ENCODE peak calls at places on chromosome 2, in five cellular contexts. One of them, this sample, is unnamed.

GRCh38 chr2:145682536-145683157 is 1162.7 kb upstream of the ZEB2 start:
- DNase-seq in cardiac fibroblast: peak
- DNase-seq in putamen: no peak
- DNase-seq in nephron progenitor cell: no peak
- DNase-seq in GM13977: no peak
- DNase-seq in this sample: no peak

GRCh38 chr2:37000273-37000780 is 34.0 kb upstream of the STRN start:
- DNase-seq in cardiac fibroblast: peak
- DNase-seq in putamen: no peak
- DNase-seq in nephron progenitor cell: no peak
- DNase-seq in GM13977: no peak
- DNase-seq in this sample: peak

GRCh38 chr2:164388511-164388910 is 232.8 kb downstream of the GRB14 start:
- DNase-seq in cardiac fibroblast: peak
- DNase-seq in putamen: peak
- DNase-seq in nephron progenitor cell: no peak
- DNase-seq in GM13977: no peak
- DNase-seq in this sample: peak

GRCh38 chr2:171523339-171523931 is 1.2 kb downstream of the CYBRD1 start:
- DNase-seq in cardiac fibroblast: peak
- DNase-seq in putamen: peak
- DNase-seq in nephron progenitor cell: peak
- DNase-seq in GM13977: peak
- DNase-seq in this sample: peak

GRCh38 chr2:195520671-195521155 is 136.3 kb upstream of the SLC39A10 start:
- DNase-seq in cardiac fibroblast: peak
- DNase-seq in putamen: no peak
- DNase-seq in nephron progenitor cell: no peak
- DNase-seq in GM13977: no peak
- DNase-seq in this sample: peak

GRCh38 chr2:238127165-238128060 is 11.1 kb upstream of the KLHL30 start:
- DNase-seq in cardiac fibroblast: peak
- DNase-seq in putamen: no peak
- DNase-seq in nephron progenitor cell: peak
- DNase-seq in GM13977: no peak
- DNase-seq in this sample: peak

GRCh38 chr2:6310186-6310909 is 555.4 kb downstream of the CMPK2 start:
- DNase-seq in cardiac fibroblast: no peak
- DNase-seq in putamen: peak
- DNase-seq in nephron progenitor cell: no peak
- DNase-seq in GM13977: no peak
- DNase-seq in this sample: no peak

GRCh38 chr2:10267036-10267435 is 35.7 kb upstream of the HPCAL1 start:
- DNase-seq in cardiac fibroblast: no peak
- DNase-seq in putamen: no peak
- DNase-seq in nephron progenitor cell: no peak
- DNase-seq in GM13977: no peak
- DNase-seq in this sample: no peak

GRCh38 chr2:68253211-68254068 is 1.1 kb upstream of the PPP3R1 start:
- DNase-seq in cardiac fibroblast: peak
- DNase-seq in putamen: no peak
- DNase-seq in nephron progenitor cell: no peak
- DNase-seq in GM13977: no peak
- DNase-seq in this sample: peak

GRCh38 chr2:217954971-217955740 is 47.6 kb downstream of the TNS1 start:
- DNase-seq in cardiac fibroblast: no peak
- DNase-seq in putamen: no peak
- DNase-seq in nephron progenitor cell: no peak
- DNase-seq in GM13977: no peak
- DNase-seq in this sample: no peak

GRCh38 chr2:112727276-112728028 is 6.6 kb downstream of the NT5DC4 start:
- DNase-seq in cardiac fibroblast: no peak
- DNase-seq in putamen: no peak
- DNase-seq in nephron progenitor cell: no peak
- DNase-seq in GM13977: peak
- DNase-seq in this sample: no peak

GRCh38 chr2:1755436-1756191 is 11.3 kb upstream of the PXDN start:
- DNase-seq in cardiac fibroblast: peak
- DNase-seq in putamen: no peak
- DNase-seq in nephron progenitor cell: no peak
- DNase-seq in GM13977: no peak
- DNase-seq in this sample: peak